ENCODE peak calls at places on chromosomes 13 and 19, in six cellular contexts. H is heart right ventricle; U is BJ; I is upper lobe of right lung; E is CD8-positive, alpha-beta T cell; R is A549. F is an unnamed sample.

GRCh38 chr13:37491661-37492060 is 106.9 kb downstream of the POSTN start:
- DNase-seq in H (no peak), U (no peak), I (no peak), E (no peak), R (no peak), F (no peak)

GRCh38 chr19:18292810-18293641 is 11.6 kb upstream of the JUND start:
- DNase-seq in H (peak), U (no peak), I (peak), E (no peak), R (peak), F (peak)

GRCh38 chr13:31053098-31053497 is 108.6 kb downstream of the HSPH1 start:
- DNase-seq in H (peak), U (no peak), I (no peak), E (no peak), R (no peak), F (no peak)

GRCh38 chr13:101618440-101619187 is 166.1 kb downstream of the ITGBL1 start:
- DNase-seq in H (no peak), U (no peak), I (no peak), E (no peak), R (no peak), F (no peak)

GRCh38 chr19:2188708-2189385 is 25.1 kb downstream of the DOT1L start:
- DNase-seq in H (no peak), U (no peak), I (no peak), E (no peak), R (no peak), F (no peak)

GRCh38 chr13:68027311-68027710 is 797.2 kb upstream of the PCDH9 start:
- DNase-seq in H (no peak), U (no peak), I (no peak), E (no peak), R (no peak), F (no peak)

GRCh38 chr19:39386557-39386956 is 4.3 kb downstream of the PAF1 start:
- DNase-seq in H (no peak), U (no peak), I (no peak), E (no peak), R (no peak), F (no peak)

GRCh38 chr19:13935765-13936486 is 2.3 kb downstream of the PODNL1 start:
- DNase-seq in H (no peak), U (no peak), I (no peak), E (no peak), R (no peak), F (no peak)

GRCh38 chr19:33273881-33274662 is 28.3 kb downstream of the CEBPA start:
- DNase-seq in H (no peak), U (peak), I (no peak), E (no peak), R (peak), F (no peak)

GRCh38 chr13:88919970-88920628 is 1248.9 kb downstream of the SLITRK5 start:
- DNase-seq in H (no peak), U (no peak), I (no peak), E (no peak), R (no peak), F (no peak)

GRCh38 chr13:48637601-48638000 is 16.1 kb upstream of the CYSLTR2 start:
- DNase-seq in H (no peak), U (no peak), I (no peak), E (no peak), R (no peak), F (no peak)

GRCh38 chr13:94431987-94432386 is 47.5 kb downstream of the DCT start:
- DNase-seq in H (no peak), U (no peak), I (no peak), E (no peak), R (no peak), F (no peak)

GRCh38 chr19:2252481-2253105 is 3.5 kb downstream of the AMH start:
- DNase-seq in H (no peak), U (no peak), I (no peak), E (no peak), R (no peak), F (no peak)

GRCh38 chr19:7983995-7984837 is 21.2 kb downstream of the ELAVL1 start:
- DNase-seq in H (no peak), U (no peak), I (no peak), E (no peak), R (no peak), F (no peak)

GRCh38 chr19:28655054-28655453 is 557.9 kb downstream of the UQCRFS1 start:
- DNase-seq in H (no peak), U (no peak), I (no peak), E (no peak), R (no peak), F (no peak)

GRCh38 chr19:33562636-33563035 is 41.0 kb upstream of the PEPD start:
- DNase-seq in H (no peak), U (no peak), I (no peak), E (no peak), R (no peak), F (no peak)

GRCh38 chr19:12772323-12772722 is 3.0 kb downstream of the HOOK2 start:
- DNase-seq in H (peak), U (no peak), I (no peak), E (no peak), R (no peak), F (no peak)

GRCh38 chr13:19345158-19345557 is 163.5 kb upstream of the TUBA3C start:
- DNase-seq in H (no peak), U (no peak), I (no peak), E (no peak), R (no peak), F (no peak)

GRCh38 chr19:35241417-35241816 is 7.4 kb upstream of the LSR start:
- DNase-seq in H (no peak), U (no peak), I (no peak), E (no peak), R (no peak), F (no peak)

GRCh38 chr13:26343816-26344215 is 89.9 kb downstream of the CDK8 start:
- DNase-seq in H (no peak), U (no peak), I (no peak), E (no peak), R (no peak), F (no peak)

GRCh38 chr13:95643009-95643408 is 1.5 kb downstream of the DZIP1 start:
- DNase-seq in H (no peak), U (no peak), I (no peak), E (no peak), R (no peak), F (no peak)
- H3K4me3 ChIP-seq in H (no peak), U (peak), I (peak), E (no peak), R (peak), F (peak)

GRCh38 chr19:52191951-52192350 is 2.1 kb downstream of the PPP2R1A start:
- DNase-seq in H (no peak), U (no peak), I (no peak), E (no peak), R (no peak), F (no peak)
- H3K4me3 ChIP-seq in H (no peak), U (no peak), I (peak), E (peak), R (peak), F (peak)

DNA sequence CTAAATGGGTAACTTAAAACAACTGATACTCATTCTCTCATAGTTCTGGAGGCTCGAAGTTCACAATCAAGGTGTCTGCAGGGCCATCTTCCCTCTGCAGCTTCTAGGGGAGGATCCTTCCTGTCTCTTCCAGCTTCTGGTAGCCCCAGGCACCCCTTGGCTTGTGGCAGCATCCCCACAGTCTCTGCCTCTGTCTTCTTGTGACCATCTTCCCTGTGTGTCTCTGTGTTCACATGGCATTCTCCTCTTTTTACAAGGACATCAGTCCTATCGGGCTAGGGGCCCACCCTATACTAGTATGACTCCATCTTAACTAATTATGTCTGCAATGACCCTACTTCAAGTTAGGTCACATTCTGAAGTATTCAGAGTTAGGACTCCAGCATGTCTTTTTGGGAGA is 73.5 kb downstream of the ANKRD10 start:
- DNase-seq in H (no peak), U (no peak), I (no peak), E (no peak), R (no peak), F (no peak)
- H3K4me3 ChIP-seq in H (no peak), U (no peak), I (no peak), E (no peak), R (no peak), F (no peak)

DNA sequence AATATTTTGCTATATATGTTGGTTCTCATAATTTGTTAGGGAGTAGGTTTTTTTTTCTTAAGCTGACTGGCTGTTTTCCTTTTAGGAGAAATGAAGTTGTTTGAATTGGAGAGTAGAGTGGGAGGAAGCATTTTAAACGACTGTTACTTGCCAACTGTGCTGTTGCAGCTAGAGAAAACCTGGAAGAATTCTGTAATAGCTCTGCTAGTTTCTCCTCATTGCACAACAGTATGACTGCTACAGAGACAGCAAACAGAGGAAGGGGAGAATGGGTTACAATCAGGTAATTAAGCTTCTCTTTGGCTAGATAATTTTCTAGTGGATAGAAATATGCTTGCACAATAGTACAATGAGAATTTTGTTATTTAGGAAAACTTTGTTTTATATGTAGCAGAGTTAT is 222.3 kb downstream of the KCTD12 start:
- DNase-seq in H (no peak), U (no peak), I (no peak), E (no peak), R (no peak), F (no peak)
- H3K4me3 ChIP-seq in H (no peak), U (no peak), I (no peak), E (no peak), R (no peak), F (no peak)

GRCh38 chr19:48837586-48838191 is 1.4 kb upstream of the HSD17B14 start:
- DNase-seq in H (no peak), U (no peak), I (no peak), E (no peak), R (no peak), F (no peak)
- H3K4me3 ChIP-seq in H (no peak), U (peak), I (peak), E (peak), R (peak), F (peak)

GRCh38 chr13:72507394-72508199 is 219.8 kb downstream of the MZT1 start:
- DNase-seq in H (no peak), U (no peak), I (no peak), E (no peak), R (no peak), F (no peak)
- H3K4me3 ChIP-seq in H (no peak), U (peak), I (peak), E (no peak), R (no peak), F (peak)